ENCODE peak calls at places on chromosomes 7 and 10, in six cellular contexts. B is coronary artery, J is PC-3, V is heart right ventricle, O is psoas muscle, Y is fibroblast of the aortic adventitia. D is an unnamed sample.
A peak's percentile ranks its signal among the peaks of the same experiment; 100 is the strongest.

GRCh38 chr10:122237326-122237725 is 33.8 kb upstream of the BTBD16 start:
- DNase-seq in Y (no peak), J (no peak), V (no peak), B (no peak), O (no peak), D (no peak)

GRCh38 chr7:69643708-69644445 is 45.6 kb downstream of the AUTS2 start:
- DNase-seq in J (no peak), Y (no peak), B (no peak), V (peak; percentile 19), O (no peak), D (no peak)

GRCh38 chr7:57769958-57770357 is 320.0 kb downstream of the ZNF716 start:
- DNase-seq in J (no peak), Y (no peak), B (no peak), O (no peak), V (no peak), D (no peak)

GRCh38 chr7:19899517-19899916 is 126.1 kb upstream of the TMEM196 start:
- DNase-seq in O (no peak), J (peak; percentile 77), Y (peak; percentile 78), V (no peak), B (no peak), D (no peak)

GRCh38 chr10:61140765-61141392 is 196.9 kb upstream of the RHOBTB1 start:
- DNase-seq in J (peak; percentile 96), O (no peak), V (peak; percentile 40), Y (peak; percentile 88), B (no peak), D (no peak)

GRCh38 chr7:139966906-139967305 is 95.8 kb downstream of the PARP12 start:
- DNase-seq in B (no peak), V (no peak), Y (no peak), O (no peak), J (no peak), D (peak; percentile 50)

GRCh38 chr7:154841731-154842331 is 161.1 kb downstream of the PAXIP1 start:
- DNase-seq in J (no peak), Y (no peak), O (no peak), B (no peak), V (no peak), D (no peak)

GRCh38 chr10:14330390-14331071 is at the start of gene FRMD4A:
- DNase-seq in B (no peak), V (no peak), O (no peak), Y (no peak), J (no peak), D (no peak)

GRCh38 chr7:64877714-64878610 is 25.1 kb upstream of the ZNF273 start:
- DNase-seq in J (no peak), V (no peak), Y (no peak), O (no peak), B (no peak), D (peak; percentile 70)

GRCh38 chr10:89633484-89633883 is 11.6 kb downstream of the PANK1 start:
- DNase-seq in V (no peak), J (peak; percentile 67), O (no peak), B (no peak), Y (peak; percentile 81), D (no peak)

GRCh38 chr10:11707936-11708335 is 34.2 kb upstream of the ECHDC3 start:
- DNase-seq in Y (no peak), J (no peak), V (no peak), O (no peak), B (no peak), D (no peak)

GRCh38 chr7:7773334-7774308 is 55.2 kb upstream of the RPA3 start:
- DNase-seq in Y (no peak), O (no peak), V (no peak), B (no peak), J (no peak), D (no peak)

GRCh38 chr7:18675579-18675978 is 180.0 kb downstream of the HDAC9 start:
- DNase-seq in B (no peak), J (no peak), Y (no peak), V (no peak), O (no peak), D (no peak)

GRCh38 chr7:30112103-30112713 is 22.6 kb upstream of the MTURN start:
- DNase-seq in B (no peak), J (no peak), O (no peak), V (no peak), Y (no peak), D (no peak)

GRCh38 chr7:148790850-148791249 is 92.1 kb downstream of the CUL1 start:
- DNase-seq in V (no peak), O (no peak), Y (no peak), B (no peak), J (no peak), D (no peak)

GRCh38 chr10:71435571-71436267 is 39.0 kb downstream of the CDH23 start:
- DNase-seq in J (no peak), B (peak; percentile 66), V (peak; percentile 41), Y (no peak), O (no peak), D (peak; percentile 74)

GRCh38 chr10:79494871-79495270 is 17.5 kb upstream of the EIF5AL1 start:
- DNase-seq in O (no peak), B (no peak), V (no peak), J (no peak), Y (no peak), D (peak; percentile 76)

GRCh38 chr7:18086165-18087030 is 58.8 kb upstream of the PRPS1L1 start:
- DNase-seq in V (peak; percentile 16), Y (peak; percentile 14), B (no peak), J (peak; percentile 36), O (peak; percentile 29), D (no peak)

GRCh38 chr7:129244220-129244619 is 19.4 kb downstream of the AHCYL2 start:
- DNase-seq in O (no peak), Y (no peak), B (no peak), V (no peak), J (no peak), D (no peak)

GRCh38 chr7:19621740-19622139 is 87.1 kb downstream of the POLR1F start:
- DNase-seq in V (no peak), Y (no peak), J (peak; percentile 72), B (no peak), O (no peak), D (no peak)

GRCh38 chr7:44665531-44666213 is 59.2 kb downstream of the OGDH start:
- DNase-seq in J (no peak), O (no peak), Y (peak; percentile 91), V (no peak), B (no peak), D (peak; percentile 3)

DNA sequence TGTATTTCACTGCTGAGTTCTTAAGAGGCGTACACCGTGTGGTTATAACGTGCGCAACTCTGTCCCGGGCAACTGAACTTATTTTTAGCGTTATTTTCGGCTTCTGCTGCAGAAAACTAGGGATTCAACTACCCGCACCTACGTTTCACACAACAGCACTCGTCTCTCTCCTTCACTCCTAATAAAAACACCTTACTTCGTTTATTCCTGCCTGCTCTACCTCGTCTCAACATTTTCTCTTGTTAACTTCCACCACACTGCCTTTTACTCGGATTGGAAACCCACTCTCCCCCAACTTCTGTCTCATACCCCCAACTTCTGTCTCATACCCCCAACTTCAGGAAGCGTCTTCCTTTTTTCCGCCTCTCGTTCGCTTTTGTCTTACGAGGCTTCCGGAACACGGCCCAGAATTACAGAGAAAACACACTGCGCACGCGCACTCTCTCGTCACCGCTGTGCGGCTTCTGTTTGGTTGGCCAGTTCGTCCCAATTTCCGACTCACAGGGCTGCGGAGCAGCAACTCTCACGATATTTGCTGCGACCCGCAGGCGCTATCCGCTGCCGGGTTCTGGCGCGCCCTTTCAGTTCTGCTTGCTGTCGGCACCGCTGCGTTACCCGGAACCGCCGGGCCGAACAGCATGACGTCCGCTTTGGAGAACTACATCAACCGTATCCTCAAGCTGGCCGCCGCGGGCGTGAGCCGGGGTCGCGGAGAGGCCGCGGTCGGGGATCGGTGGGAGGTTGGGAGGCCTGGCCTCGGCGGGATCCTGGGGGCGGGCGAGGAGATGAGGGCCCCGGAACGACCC is at the start of gene LSM8:
- DNase-seq in B (peak; percentile 98), O (peak; percentile 96), V (peak; percentile 98), Y (peak; percentile 99), J (peak; percentile 98), D (peak; percentile 98)
- TF ChIP-seq CTCF in B (no peak), O (no peak), V (no peak), Y (no peak), J (no peak), D (no peak)

GRCh38 chr10:74026428-74026979 is 28.6 kb downstream of the VCL start:
- DNase-seq in B (no peak), J (peak; percentile 47), Y (peak; percentile 39), O (no peak), V (no peak), D (no peak)
- TF ChIP-seq CTCF in B (no peak), J (peak; percentile 41), Y (no peak), O (no peak), V (no peak), D (no peak)

DNA sequence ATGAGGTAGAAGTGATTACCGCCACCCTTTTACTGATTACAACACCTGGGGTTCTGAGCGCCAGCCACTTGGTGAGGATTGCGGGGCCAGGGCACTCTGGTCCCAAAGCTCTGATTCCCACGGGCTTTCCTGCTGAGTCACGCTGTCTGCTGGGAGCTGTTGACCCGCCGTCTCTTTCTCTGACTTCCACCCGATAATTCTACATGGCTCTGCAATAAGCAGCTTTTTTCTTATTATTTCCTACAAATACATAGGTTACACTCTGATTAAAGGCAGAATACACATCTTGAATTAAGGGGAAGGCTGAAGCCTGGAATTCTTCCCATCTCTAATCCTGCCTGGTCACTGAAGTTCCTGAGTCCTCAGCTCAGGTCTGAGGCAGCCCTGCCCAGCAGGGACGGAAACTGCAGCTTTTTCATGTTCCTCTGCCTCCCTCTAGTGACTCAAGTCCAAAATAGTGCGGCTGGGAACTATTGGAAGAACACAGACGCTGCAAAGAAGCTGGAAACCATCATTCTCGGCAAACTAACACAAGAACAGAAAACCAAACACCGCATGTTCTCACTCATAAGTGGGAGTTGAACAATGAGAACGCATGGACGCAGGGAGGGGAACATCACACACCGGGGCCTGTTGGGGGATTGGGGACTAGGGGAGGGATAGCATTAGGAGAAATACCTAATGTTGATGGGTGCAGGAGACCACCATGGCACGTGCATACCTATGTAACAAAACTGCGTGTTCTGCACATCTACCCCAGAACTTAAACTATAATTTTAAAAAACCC is 178.3 kb downstream of the PRKCQ start:
- DNase-seq in J (peak; percentile 81), O (peak; percentile 60), B (peak; percentile 82), V (peak; percentile 80), Y (peak; percentile 93), D (peak; percentile 76)
- TF ChIP-seq CTCF in J (peak; percentile 62), O (peak; percentile 75), B (peak; percentile 51), V (peak; percentile 66), Y (peak; percentile 75), D (no peak)

DNA sequence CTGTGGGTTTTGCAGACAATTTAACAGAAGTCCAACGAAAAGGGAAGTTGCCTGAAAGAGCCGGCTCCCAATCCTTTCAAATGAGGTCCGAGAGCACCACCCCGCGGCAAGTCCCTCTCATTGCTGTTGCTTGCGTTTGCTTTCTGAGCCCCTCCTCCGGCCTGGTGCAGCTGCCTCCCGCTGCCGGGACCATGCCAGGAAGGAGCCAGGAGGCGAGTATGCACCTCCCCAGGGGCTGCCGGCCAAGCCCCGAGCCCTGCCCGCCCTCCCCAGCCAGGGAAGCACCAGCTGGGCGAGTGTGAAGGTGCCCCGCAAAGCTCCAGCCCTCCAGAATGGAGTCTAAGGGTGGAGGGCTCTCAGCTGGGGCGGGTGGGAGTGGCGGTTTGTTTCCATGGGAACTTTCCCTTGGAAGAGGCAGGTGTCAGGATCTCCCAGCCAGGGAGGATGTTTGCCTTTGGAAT is 25.8 kb upstream of the PPP2R2D start:
- DNase-seq in B (no peak), V (peak; percentile 61), J (peak; percentile 78), Y (peak; percentile 72), O (peak; percentile 74), D (peak; percentile 91)
- TF ChIP-seq CTCF in B (no peak), V (peak; percentile 68), J (peak; percentile 70), Y (peak; percentile 74), O (peak; percentile 57), D (no peak)